ENCODE peak calls at places on chromosome 4, in six cellular contexts. A is small intestine, U is AG04450, K is H7, Q is breast epithelium, C is dorsolateral prefrontal cortex. Y is an unnamed sample. For H3K27me3, the result is how much of the 10 kb centered on the place peaks cover.

GRCh38 chr4:53004497-53005148 is 142.5 kb downstream of the RASL11B start:
- DNase-seq in C (no peak), A (no peak), U (no peak), K (no peak), Q (no peak), Y (no peak)

GRCh38 chr4:5365071-5366008 is 314.1 kb downstream of the STK32B start:
- DNase-seq in A (peak), U (peak), K (no peak), Q (peak), C (no peak), Y (no peak)

GRCh38 chr4:99816611-99817309 is at the start of gene DAPP1:
- DNase-seq in K (no peak), A (peak), U (no peak), Q (peak), C (no peak), Y (no peak)

GRCh38 chr4:44425614-44426208 is 22.9 kb downstream of the KCTD8 start:
- DNase-seq in U (no peak), C (peak), Q (no peak), A (no peak), K (peak), Y (no peak)

GRCh38 chr4:6633091-6633906 is 7.2 kb upstream of the MRFAP1 start:
- DNase-seq in C (no peak), K (no peak), Q (no peak), A (no peak), U (no peak), Y (no peak)

GRCh38 chr4:100977746-100978397 is 369.5 kb downstream of the PPP3CA start:
- DNase-seq in U (no peak), A (no peak), K (no peak), C (no peak), Q (no peak), Y (no peak)

GRCh38 chr4:168521736-168522135 is 24.9 kb downstream of the PALLD start:
- DNase-seq in C (no peak), U (no peak), A (no peak), K (no peak), Q (no peak), Y (no peak)

GRCh38 chr4:10456270-10457254 is 664 bp downstream of the ZNF518B start:
- DNase-seq in U (no peak), K (peak), C (no peak), Q (no peak), A (peak), Y (no peak)

GRCh38 chr4:158316264-158316663 is 106.0 kb downstream of the TMEM144 start:
- DNase-seq in U (no peak), C (no peak), K (no peak), Q (no peak), A (no peak), Y (no peak)

GRCh38 chr4:186701273-186701672 is 22.4 kb downstream of the FAT1 start:
- DNase-seq in A (peak), K (peak), C (no peak), Q (peak), U (no peak), Y (no peak)

GRCh38 chr4:77959566-77960338 is 97.1 kb downstream of the MRPL1 start:
- DNase-seq in A (peak), Q (no peak), U (peak), K (peak), C (no peak), Y (no peak)

GRCh38 chr4:156193116-156193515 is 239.4 kb upstream of the CTSO start:
- DNase-seq in U (no peak), Q (no peak), C (no peak), K (no peak), A (no peak), Y (no peak)

GRCh38 chr4:87377816-87378215 is 13.2 kb downstream of the HSD17B11 start:
- DNase-seq in Q (no peak), A (no peak), C (no peak), U (no peak), K (no peak), Y (no peak)

GRCh38 chr4:108171541-108172230 is 3.0 kb upstream of the LEF1 start:
- DNase-seq in U (no peak), A (no peak), C (no peak), Q (no peak), K (peak), Y (no peak)

GRCh38 chr4:110854021-110854678 is 231.3 kb upstream of the PITX2 start:
- DNase-seq in C (no peak), Q (peak), K (no peak), U (peak), A (peak), Y (no peak)

GRCh38 chr4:6179362-6179761 is 21.0 kb downstream of the JAKMIP1 start:
- DNase-seq in C (no peak), K (no peak), A (no peak), U (no peak), Q (no peak), Y (no peak)

GRCh38 chr4:176436500-176436973 is 116.8 kb downstream of the SPCS3 start:
- DNase-seq in C (no peak), Q (no peak), U (peak), K (no peak), A (no peak), Y (no peak)

GRCh38 chr4:110184124-110184790 is 14.2 kb downstream of the ELOVL6 start:
- DNase-seq in A (no peak), K (peak), U (no peak), Q (no peak), C (no peak), Y (no peak)

GRCh38 chr4:10354746-10355145 is 102.5 kb downstream of the ZNF518B start:
- DNase-seq in Q (no peak), A (no peak), K (no peak), U (no peak), C (no peak), Y (no peak)

GRCh38 chr4:66906314-66906713 is 639.0 kb downstream of the CENPC start:
- DNase-seq in Q (no peak), C (no peak), K (peak), A (no peak), U (no peak), Y (no peak)

GRCh38 chr4:26787461-26788340 is 72.9 kb upstream of the STIM2 start:
- DNase-seq in A (peak), K (peak), U (no peak), Q (no peak), C (no peak), Y (no peak)

GRCh38 chr4:116561717-116562116 is 523.7 kb downstream of the TRAM1L1 start:
- DNase-seq in C (no peak), Q (no peak), U (no peak), K (no peak), A (no peak), Y (no peak)

GRCh38 chr4:165207016-165207430 is 338 bp upstream of the KLHL2 start:
- DNase-seq in A (peak), K (peak), C (no peak), U (no peak), Q (no peak), Y (no peak)

GRCh38 chr4:156892695-156893211 is 78.8 kb downstream of the PDGFC start:
- DNase-seq in C (no peak), K (no peak), U (no peak), Q (no peak), A (no peak), Y (no peak)

GRCh38 chr4:40550900-40551546 is 78.6 kb downstream of the RBM47 start:
- DNase-seq in K (peak), C (no peak), U (no peak), Q (peak), A (peak), Y (no peak)

GRCh38 chr4:88291003-88291402 is 6.6 kb upstream of the PPM1K start:
- DNase-seq in Q (no peak), U (no peak), A (no peak), K (peak), C (no peak), Y (peak)

GRCh38 chr4:145048817-145049216 is 49.2 kb downstream of the ANAPC10 start:
- DNase-seq in A (no peak), K (no peak), Q (no peak), U (no peak), C (no peak), Y (no peak)

GRCh38 chr4:93184093-93184492 is 644.5 kb upstream of the ATOH1 start:
- DNase-seq in U (no peak), C (no peak), K (no peak), Q (no peak), A (no peak), Y (no peak)

GRCh38 chr4:17515724-17516407 is 901 bp downstream of the CLRN2 start:
- DNase-seq in U (no peak), A (no peak), C (no peak), Q (no peak), K (no peak), Y (no peak)

GRCh38 chr4:145352438-145353145 is 129.1 kb upstream of the SMAD1 start:
- DNase-seq in K (no peak), A (no peak), C (no peak), Q (no peak), U (no peak), Y (no peak)

GRCh38 chr4:161010227-161010626 is 1153.6 kb downstream of the FSTL5 start:
- DNase-seq in U (no peak), K (no peak), Q (no peak), A (no peak), C (no peak), Y (no peak)

GRCh38 chr4:150139297-150139696 is 61.1 kb downstream of the DCLK2 start:
- DNase-seq in U (no peak), A (no peak), C (no peak), K (no peak), Q (no peak), Y (no peak)

GRCh38 chr4:40308528-40309122 is 26.5 kb upstream of the CHRNA9 start:
- DNase-seq in U (no peak), A (no peak), K (peak), C (no peak), Q (no peak), Y (no peak)

GRCh38 chr4:120921456-120922389 is 803 bp downstream of the PRDM5 start:
- DNase-seq in A (peak), Q (peak), K (peak), U (peak), C (peak), Y (no peak)

GRCh38 chr4:131258361-131258760 is 1890.7 kb upstream of the PCDH10 start:
- DNase-seq in A (no peak), U (no peak), K (peak), Q (no peak), C (no peak), Y (no peak)

GRCh38 chr4:93182722-93183121 is 645.8 kb upstream of the ATOH1 start:
- DNase-seq in Q (no peak), A (peak), U (no peak), C (no peak), K (no peak), Y (no peak)

GRCh38 chr4:40357738-40358137 is 22.6 kb downstream of the CHRNA9 start:
- DNase-seq in K (no peak), Q (no peak), A (no peak), U (no peak), C (no peak), Y (no peak)

GRCh38 chr4:105520819-105521790 is 31.3 kb upstream of the ARHGEF38 start:
- DNase-seq in A (peak), K (peak), C (no peak), U (peak), Q (no peak), Y (no peak)

GRCh38 chr4:148364525-148364924 is 77.7 kb downstream of the NR3C2 start:
- DNase-seq in K (no peak), U (no peak), Q (no peak), C (no peak), A (no peak), Y (no peak)

GRCh38 chr4:148369919-148370318 is 72.3 kb downstream of the NR3C2 start:
- DNase-seq in Q (no peak), A (no peak), C (no peak), U (no peak), K (no peak), Y (no peak)

GRCh38 chr4:148373093-148373492 is 69.1 kb downstream of the NR3C2 start:
- DNase-seq in A (no peak), Q (no peak), C (no peak), K (no peak), U (no peak), Y (no peak)

GRCh38 chr4:148367756-148368155 is 74.5 kb downstream of the NR3C2 start:
- DNase-seq in Q (no peak), C (no peak), U (no peak), K (no peak), A (no peak), Y (no peak)
- H3K27me3 ChIP-seq in Q (under half), C (under half), U (under half), K (under half), A (under half), Y (under half)

DNA sequence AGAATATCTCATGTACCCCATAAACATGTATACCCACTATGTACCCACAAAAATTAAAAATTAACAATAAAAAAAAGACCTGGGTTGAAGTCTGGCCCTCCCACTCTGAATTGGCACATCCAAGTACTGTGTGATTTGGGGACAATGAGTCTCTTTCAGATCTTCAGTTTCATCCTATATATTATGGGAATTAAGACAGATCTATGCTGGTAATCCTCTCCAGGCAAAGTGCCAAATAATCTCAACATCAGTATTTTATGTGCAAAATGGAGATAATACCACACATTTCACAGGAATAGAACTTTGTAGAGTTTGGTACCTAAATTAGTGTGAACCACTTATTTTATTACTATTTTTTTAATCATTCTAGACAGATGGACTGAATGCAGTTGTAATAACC is 11.0 kb upstream of the SCD5 start:
- DNase-seq in Q (no peak), K (no peak), C (no peak), A (no peak), U (no peak), Y (no peak)
- H3K27me3 ChIP-seq in Q (under half), K (under half), C (under half), A (under half), U (under half), Y (under half)

GRCh38 chr4:140497428-140497775 is 691 bp downstream of the MGAT4D start:
- DNase-seq in Q (no peak), K (no peak), U (no peak), C (no peak), A (no peak), Y (no peak)

GRCh38 chr4:140497776-140498636 is at the start of gene MGAT4D:
- DNase-seq in C (no peak), A (peak), Q (no peak), U (no peak), K (peak), Y (no peak)
- H3K27me3 ChIP-seq in C (under half), A (under half), Q (under half), U (under half), K (under half), Y (under half)

DNA sequence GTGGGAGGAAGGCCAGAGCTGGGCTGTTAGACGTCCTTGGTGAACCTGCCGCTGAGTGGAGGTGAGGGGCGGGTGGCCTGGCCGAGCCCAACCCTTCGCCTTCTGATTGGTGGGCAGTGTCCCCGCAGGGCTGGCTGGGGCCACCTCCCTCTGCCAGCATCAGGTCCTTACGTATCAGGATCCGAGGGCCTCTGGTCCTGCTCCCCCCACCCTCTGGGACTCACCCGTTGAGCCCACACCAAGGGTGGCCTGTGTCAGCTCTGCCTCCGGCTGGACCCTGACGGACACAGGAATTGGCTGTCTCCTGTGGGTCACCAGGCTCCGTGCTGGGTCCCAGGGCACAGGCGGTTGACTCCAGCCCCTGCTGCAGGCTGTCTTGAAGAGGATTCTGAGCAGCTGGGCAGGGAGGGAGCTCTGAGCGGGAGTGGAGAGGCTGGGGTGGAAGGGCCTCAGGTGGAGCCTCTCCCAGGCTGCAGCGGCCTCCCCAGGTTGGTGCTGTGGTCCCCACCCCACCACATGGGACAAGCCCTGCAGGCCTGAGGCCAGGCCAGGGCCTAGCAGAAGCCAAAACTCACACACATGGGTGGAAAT is 58.4 kb upstream of the NKX1-1 start:
- DNase-seq in A (no peak), Q (no peak), U (no peak), K (peak), C (no peak), Y (no peak)
- H3K27me3 ChIP-seq in A (under half), Q (half or more), U (under half), K (under half), C (under half), Y (under half)

DNA sequence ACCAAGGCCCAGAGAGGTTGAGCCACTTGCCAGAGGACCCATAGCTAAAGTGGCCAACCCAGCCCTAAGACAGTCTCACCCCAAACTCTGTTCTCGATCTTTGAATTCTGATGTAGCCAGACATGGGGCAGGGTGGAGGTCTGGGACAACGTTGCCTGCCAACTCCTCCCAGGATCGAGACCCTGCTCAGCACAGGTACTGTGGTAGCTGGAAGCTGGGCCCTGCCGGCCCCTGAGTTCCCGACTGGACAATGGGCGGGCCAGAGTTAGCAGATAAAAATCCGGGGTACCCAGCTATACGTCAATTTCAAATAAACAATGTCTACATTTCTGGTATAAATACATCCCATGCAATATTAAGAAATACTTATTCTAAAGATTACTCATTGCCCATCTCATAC is 35.3 kb downstream of the ADRA2C start:
- DNase-seq in C (no peak), Q (no peak), K (no peak), U (no peak), A (no peak), Y (no peak)
- H3K27me3 ChIP-seq in C (under half), Q (under half), K (under half), U (under half), A (under half), Y (half or more)

GRCh38 chr4:136863756-136864155 is 668.5 kb downstream of the PCDH18 start:
- DNase-seq in U (no peak), K (no peak), C (no peak), A (peak), Q (no peak), Y (no peak)
- H3K27me3 ChIP-seq in U (under half), K (under half), C (under half), A (under half), Q (under half), Y (under half)

GRCh38 chr4:140689628-140690027 is 66.6 kb downstream of the TBC1D9 start:
- DNase-seq in A (no peak), Q (no peak), K (no peak), U (no peak), C (no peak), Y (peak)
- H3K27me3 ChIP-seq in A (under half), Q (under half), K (under half), U (under half), C (under half), Y (under half)

GRCh38 chr4:146646601-146647000 is 7.9 kb downstream of the POU4F2 start:
- DNase-seq in C (no peak), U (no peak), A (no peak), Q (no peak), K (no peak), Y (no peak)

GRCh38 chr4:146650034-146650433 is 11.3 kb downstream of the POU4F2 start:
- DNase-seq in C (no peak), K (no peak), A (no peak), U (no peak), Q (no peak), Y (no peak)

GRCh38 chr4:146649232-146649631 is 10.5 kb downstream of the POU4F2 start:
- DNase-seq in U (no peak), A (no peak), K (no peak), Q (no peak), C (no peak), Y (no peak)

GRCh38 chr4:146648384-146648783 is 9.7 kb downstream of the POU4F2 start:
- DNase-seq in Q (no peak), K (peak), A (no peak), C (no peak), U (no peak), Y (no peak)

DNA sequence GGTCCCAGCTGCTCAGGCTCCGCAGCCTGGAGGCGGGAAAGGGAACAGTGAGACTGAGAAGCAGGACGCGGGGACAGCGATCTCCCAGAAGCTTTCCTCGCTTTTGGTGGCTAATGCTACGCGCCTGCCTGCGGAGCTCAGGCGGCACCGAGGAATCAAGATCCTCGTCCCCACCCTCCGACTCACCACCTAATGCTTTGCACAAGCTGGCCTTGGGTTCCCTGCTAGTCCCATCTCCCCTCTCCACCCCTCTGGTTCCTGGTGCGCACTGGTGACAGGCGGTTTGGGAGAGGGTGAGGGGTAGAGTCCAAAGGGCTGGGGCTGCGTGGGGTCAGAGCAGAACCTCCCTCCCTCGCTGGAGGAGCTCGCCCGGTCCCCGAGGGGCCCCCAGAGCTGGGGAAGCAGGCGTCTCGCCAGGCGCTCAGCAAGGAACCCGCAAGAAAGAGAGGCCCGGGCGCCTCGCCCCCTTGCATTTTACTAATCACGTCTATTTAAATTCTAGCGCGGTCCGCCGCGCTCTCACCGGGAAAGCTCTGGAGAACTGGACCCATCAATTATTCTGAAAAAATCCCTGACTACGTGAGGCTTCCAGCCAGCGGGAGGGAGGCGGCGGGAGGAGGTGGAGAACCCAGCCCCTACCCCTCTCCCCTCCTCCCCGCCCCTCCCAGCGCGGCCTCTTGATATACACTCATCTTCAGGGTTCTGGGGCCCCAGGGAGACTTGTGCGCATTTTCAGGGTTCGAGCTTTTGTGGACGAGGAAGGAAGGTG is 9.1 kb downstream of the POU4F2 start:
- DNase-seq in C (no peak), A (no peak), U (no peak), K (peak), Q (no peak), Y (no peak)
- H3K27me3 ChIP-seq in C (half or more), A (under half), U (under half), K (half or more), Q (half or more), Y (under half)